ENCODE peak calls at places on chromosomes 11 and 22, in nine cellular contexts. Z is RWPE1; G is sigmoid colon; L is GM23338; S is B cell; X is CD14-positive monocyte; J is CD8-positive, alpha-beta T cell; D is fibroblast of lung; Q is ovary. U is an unnamed sample.

GRCh38 chr11:90326647-90327046 is 103.8 kb upstream of the CHORDC1 start:
- DNase-seq in Z (no peak), G (no peak), L (no peak), S (no peak), X (no peak), J (no peak), D (no peak), Q (no peak), U (no peak)

GRCh38 chr22:39991164-39991860 is 3.4 kb upstream of the FAM83F start:
- DNase-seq in Z (no peak), G (no peak), L (no peak), S (no peak), X (no peak), J (no peak), D (no peak), Q (no peak), U (no peak)

GRCh38 chr11:115477410-115477809 is 26.8 kb downstream of the CADM1 start:
- DNase-seq in Z (no peak), G (no peak), L (no peak), S (no peak), X (no peak), J (no peak), D (no peak), Q (no peak), U (no peak)

GRCh38 chr11:208177-208916 is 839 bp downstream of the RIC8A start:
- DNase-seq in Z (peak; percentile 73), G (peak; percentile 90), L (peak; percentile 90), S (peak; percentile 82), X (peak; percentile 70), J (peak; percentile 82), D (peak; percentile 74), Q (peak; percentile 85), U (peak; percentile 96)

GRCh38 chr11:59292611-59293010 is 66.1 kb upstream of the OR5AN1 start:
- DNase-seq in Z (no peak), G (no peak), L (no peak), S (no peak), X (no peak), J (no peak), D (no peak), Q (no peak), U (no peak)

GRCh38 chr11:95688501-95689222 is 100.9 kb downstream of the FAM76B start:
- DNase-seq in Z (no peak), G (no peak), L (no peak), S (no peak), X (no peak), J (no peak), D (no peak), Q (no peak), U (no peak)

GRCh38 chr11:44301856-44302231 is 8.1 kb downstream of the ALX4 start:
- DNase-seq in Z (peak; percentile 73), G (peak; percentile 44), L (no peak), S (no peak), X (no peak), J (no peak), D (no peak), Q (no peak), U (no peak)

GRCh38 chr22:29332886-29333496 is 17.5 kb upstream of the RASL10A start:
- DNase-seq in Z (no peak), G (no peak), L (no peak), S (no peak), X (no peak), J (no peak), D (no peak), Q (no peak), U (no peak)

GRCh38 chr11:29962243-29962642 is 54.6 kb downstream of the KCNA4 start:
- DNase-seq in Z (no peak), G (no peak), L (peak; percentile 87), S (no peak), X (no peak), J (no peak), D (no peak), Q (no peak), U (no peak)
- TF ChIP-seq CTCF in Z (no peak), G (no peak), L (peak; percentile 52), S (no peak), X (no peak), J (no peak), D (peak; percentile 4), Q (no peak), U (peak; percentile 20)

DNA sequence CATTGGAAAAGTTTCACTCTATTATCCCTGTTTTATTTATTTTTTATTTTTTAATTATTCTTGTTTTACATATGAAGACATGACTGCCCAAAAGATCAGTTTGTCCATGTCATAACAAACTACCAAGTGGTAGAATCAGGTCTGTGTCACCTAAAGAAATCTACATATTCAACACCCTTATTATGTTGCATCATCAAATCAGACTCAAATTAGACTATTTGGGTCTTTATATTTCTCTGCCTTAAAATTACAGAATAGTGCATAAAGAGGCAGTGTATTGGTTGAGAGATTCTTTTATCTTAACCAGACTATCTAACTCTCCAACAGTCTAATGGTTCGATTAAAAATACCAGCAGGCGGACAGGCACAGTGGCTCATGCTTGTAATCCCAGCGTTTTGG is 18.5 kb upstream of the ATP5MG start:
- DNase-seq in Z (no peak), G (no peak), L (no peak), S (no peak), X (no peak), J (no peak), D (no peak), Q (no peak), U (no peak)
- TF ChIP-seq CTCF in Z (no peak), G (no peak), L (no peak), S (no peak), X (no peak), J (no peak), D (no peak), Q (no peak), U (no peak)

GRCh38 chr11:125338435-125338834 is 157.6 kb downstream of the FEZ1 start:
- DNase-seq in Z (no peak), G (no peak), L (no peak), S (no peak), X (peak; percentile 0), J (no peak), D (no peak), Q (no peak), U (no peak)

GRCh38 chr11:125333354-125334077 is 162.5 kb downstream of the FEZ1 start:
- DNase-seq in Z (no peak), G (no peak), L (no peak), S (no peak), X (no peak), J (no peak), D (no peak), Q (no peak), U (no peak)

GRCh38 chr11:125337836-125338235 is 158.2 kb downstream of the FEZ1 start:
- DNase-seq in Z (no peak), G (no peak), L (no peak), S (no peak), X (peak; percentile 7), J (no peak), D (peak; percentile 26), Q (no peak), U (no peak)

GRCh38 chr11:125332821-125333220 is 163.2 kb downstream of the FEZ1 start:
- DNase-seq in Z (no peak), G (no peak), L (no peak), S (no peak), X (no peak), J (no peak), D (no peak), Q (no peak), U (no peak)

DNA sequence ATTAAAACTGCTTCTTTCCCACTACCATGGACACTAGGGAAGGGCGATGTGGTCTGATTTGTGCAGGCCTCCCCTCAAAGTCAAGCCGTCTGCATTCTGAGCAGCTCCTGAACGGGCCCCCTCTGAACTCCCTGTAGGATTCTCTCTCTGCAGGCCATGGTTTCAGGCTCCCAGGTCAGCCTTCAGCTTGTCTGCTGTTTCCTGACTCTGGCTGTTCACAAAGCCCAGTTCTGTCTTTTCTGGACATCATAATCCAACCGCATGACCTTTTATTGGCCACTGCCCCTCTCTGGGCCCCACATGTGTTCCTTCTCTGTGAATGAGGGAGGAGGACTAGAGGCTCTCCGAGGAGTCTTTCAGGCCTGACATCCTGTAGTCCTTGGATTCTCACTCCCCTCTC is 161.0 kb downstream of the FEZ1 start:
- DNase-seq in Z (no peak), G (no peak), L (no peak), S (no peak), X (no peak), J (no peak), D (no peak), Q (no peak), U (no peak)
- TF ChIP-seq CTCF in Z (no peak), G (no peak), L (no peak), S (no peak), X (no peak), J (no peak), D (no peak), Q (no peak), U (no peak)

GRCh38 chr22:45242778-45243191 is 2.1 kb upstream of the KIAA0930 start:
- DNase-seq in Z (no peak), G (no peak), L (peak; percentile 33), S (no peak), X (no peak), J (no peak), D (no peak), Q (no peak), U (no peak)
- TF ChIP-seq CTCF in Z (no peak), G (no peak), L (peak; percentile 59), S (no peak), X (peak; percentile 29), J (no peak), D (no peak), Q (no peak), U (no peak)